ENCODE peak calls at places on chromosome 19, in six cellular contexts. M is H1, I is mesenchymal stem cell, P is H9, G is IMR-90, X is trophoblast cell. O is an unnamed sample.

GRCh38 chr19:34145741-34146202 is 26.5 kb upstream of the LSM14A start:
- DNase-seq in M (peak; percentile 53), I (peak; percentile 55), P (peak; percentile 59), G (peak; percentile 56), X (peak; percentile 50), O (peak; percentile 71)

GRCh38 chr19:27971071-27971470 is 1241.9 kb downstream of the UQCRFS1 start:
- DNase-seq in M (no peak), I (no peak), P (peak; percentile 53), G (no peak), X (peak; percentile 26), O (peak; percentile 73)

GRCh38 chr19:798415-799075 is 1.3 kb downstream of the PTBP1 start:
- DNase-seq in M (no peak), I (no peak), P (no peak), G (no peak), X (no peak), O (no peak)

GRCh38 chr19:49407079-49407478 is 16.2 kb downstream of the PTH2 start:
- DNase-seq in M (no peak), I (no peak), P (no peak), G (no peak), X (no peak), O (no peak)

GRCh38 chr19:32822916-32823746 is 46.4 kb downstream of the SLC7A9 start:
- DNase-seq in M (no peak), I (no peak), P (no peak), G (no peak), X (no peak), O (no peak)

GRCh38 chr19:3457531-3458228 is 22.6 kb downstream of the SMIM24 start:
- DNase-seq in M (no peak), I (peak; percentile 69), P (no peak), G (no peak), X (no peak), O (no peak)

GRCh38 chr19:1046117-1046626 is 6.3 kb downstream of the ABCA7 start:
- DNase-seq in M (no peak), I (no peak), P (peak; percentile 36), G (no peak), X (no peak), O (no peak)

GRCh38 chr19:49497047-49497789 is 984 bp downstream of the RPS11 start:
- DNase-seq in M (no peak), I (peak; percentile 58), P (peak; percentile 54), G (peak; percentile 47), X (peak; percentile 55), O (no peak)

GRCh38 chr19:30564551-30565011 is 192.4 kb downstream of the ZNF536 start:
- DNase-seq in M (no peak), I (no peak), P (peak; percentile 42), G (no peak), X (no peak), O (no peak)

GRCh38 chr19:14381689-14382474 is 638 bp downstream of the ADGRE5 start:
- DNase-seq in M (no peak), I (peak; percentile 71), P (no peak), G (peak; percentile 20), X (peak; percentile 72), O (no peak)

GRCh38 chr19:4467835-4468234 is 4.3 kb upstream of the HDGFL2 start:
- DNase-seq in M (no peak), I (no peak), P (no peak), G (no peak), X (no peak), O (no peak)

DNA sequence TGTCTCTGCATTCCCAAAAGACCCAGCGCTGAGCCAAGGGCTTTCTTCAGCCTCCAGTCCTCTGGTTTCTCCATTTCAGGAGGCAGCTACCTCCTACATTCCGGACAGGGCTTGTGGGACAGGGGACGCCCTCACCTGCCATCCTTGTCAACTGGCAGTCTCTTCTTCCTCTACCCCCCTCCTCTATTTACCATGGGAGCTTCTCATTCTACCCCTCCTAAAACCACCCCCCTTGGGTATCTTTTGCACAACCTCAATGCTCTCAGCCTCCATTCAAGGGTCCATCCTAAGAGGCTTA is 43.8 kb downstream of the ZNF93 start:
- DNase-seq in M (no peak), I (no peak), P (no peak), G (no peak), X (no peak), O (no peak)
- H3K9me3 ChIP-seq in M (peaks cover 8% of the 10 kb centered on the region), I (peaks cover 99% of the 10 kb centered on the region), P (no peaks in the 10 kb centered on the region), G (peaks cover 27% of the 10 kb centered on the region), X (peaks cover 3% of the 10 kb centered on the region), O (peaks cover 4% of the 10 kb centered on the region)

DNA sequence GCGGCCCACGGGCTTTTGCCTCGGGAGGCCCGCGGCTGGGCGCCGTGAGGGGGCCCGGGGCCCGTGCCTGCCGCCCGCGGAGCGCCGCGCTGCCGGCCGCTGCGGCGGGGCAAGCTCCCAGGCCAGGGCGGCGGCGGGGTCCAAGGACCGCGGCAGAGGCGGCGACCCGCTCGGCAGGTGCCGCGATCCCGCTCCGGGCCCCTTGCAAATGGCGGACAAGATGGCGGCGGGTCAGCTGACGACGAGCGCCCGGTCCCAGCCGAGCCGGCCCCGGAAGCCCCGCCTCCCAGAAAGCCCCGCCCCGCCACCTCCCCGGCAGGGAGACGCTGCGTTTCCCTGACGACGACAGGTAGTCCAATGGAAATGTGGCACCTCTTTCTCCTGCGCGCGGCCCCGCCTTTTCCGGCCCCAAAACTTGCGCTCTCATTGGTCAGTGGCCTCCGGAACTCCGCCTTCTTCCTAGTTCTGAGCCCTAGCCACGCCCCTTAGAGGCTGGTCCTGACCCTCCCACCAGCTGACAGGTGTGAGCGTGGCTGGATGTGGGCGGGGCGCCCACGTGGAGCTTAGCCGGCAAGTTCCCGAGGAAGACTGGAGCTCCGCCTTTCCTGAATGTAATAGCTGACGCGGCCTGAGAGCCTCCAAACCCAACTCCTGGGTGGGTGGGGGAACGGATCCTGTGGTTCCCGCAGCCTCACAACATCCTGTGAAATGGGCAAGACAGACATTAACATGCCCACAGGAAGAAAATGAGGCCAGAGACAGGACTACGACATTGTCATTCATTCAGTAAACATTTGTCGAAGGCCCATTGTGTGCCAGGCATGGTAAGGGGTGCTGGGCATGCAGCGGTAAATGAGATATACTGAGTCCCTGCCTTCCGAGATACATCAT is at the start of gene AP3D1:
- DNase-seq in M (peak; percentile 99), I (peak; percentile 100), P (peak; percentile 100), G (peak; percentile 100), X (peak; percentile 100), O (peak; percentile 100)
- H3K23ac ChIP-seq in M (no peak within 1 kb of the TSS), I (peak within 1 kb of the TSS; percentile 92), P (no peak within 1 kb of the TSS), G (peak within 1 kb of the TSS; percentile 94), X (no peak within 1 kb of the TSS), O (peak within 1 kb of the TSS; percentile 93)

DNA sequence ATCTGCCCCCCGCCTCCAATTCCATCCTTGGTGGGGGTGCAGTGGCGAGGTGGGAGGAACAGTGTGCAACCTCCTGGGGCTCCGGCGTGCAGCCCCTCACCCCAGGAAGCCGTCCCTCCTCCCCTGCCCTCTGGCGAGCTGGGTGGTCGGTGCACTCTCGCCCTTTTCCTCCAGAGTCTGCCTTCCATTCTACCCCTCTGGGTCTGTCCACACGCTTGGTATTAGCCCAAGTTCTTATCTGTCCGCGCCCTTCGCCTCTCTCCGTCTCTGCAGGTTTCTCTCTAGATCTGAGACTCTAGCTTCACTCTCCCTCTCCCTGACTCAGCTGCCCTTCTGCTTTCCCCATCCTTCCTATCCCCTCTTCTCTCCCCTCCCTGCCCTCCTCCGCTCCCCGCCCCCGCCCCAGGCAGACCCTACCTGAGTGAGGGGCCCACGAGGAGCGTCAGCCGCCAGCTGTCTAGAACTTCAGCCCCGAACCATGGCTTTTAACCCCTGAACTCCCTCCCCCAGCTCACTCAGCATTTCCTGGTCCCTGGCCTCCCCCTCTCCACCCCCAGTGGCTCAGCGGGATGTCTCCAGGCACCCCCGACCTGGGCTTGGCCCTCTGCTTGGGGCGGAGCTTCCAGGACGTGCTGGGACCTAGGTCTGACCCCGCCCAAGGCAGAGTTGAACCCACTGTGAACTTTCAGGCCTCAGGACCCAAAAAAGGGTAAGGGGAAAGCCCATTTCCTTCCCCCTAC is 499 bp upstream of the KLK13 start:
- DNase-seq in M (peak; percentile 68), I (no peak), P (peak; percentile 28), G (no peak), X (no peak), O (no peak)
- H3K14ac ChIP-seq in M (no peak overlapping the region), I (no peak overlapping the region), P (no peak overlapping the region), G (no peak overlapping the region), X (no peak overlapping the region), O (no peak overlapping the region)

GRCh38 chr19:24040621-24041020 is 46.4 kb upstream of the ZNF254 start:
- DNase-seq in M (no peak), I (peak; percentile 53), P (no peak), G (no peak), X (no peak), O (no peak)
- H3K9me3 ChIP-seq in M (no peaks in the 10 kb centered on the region), I (no peaks in the 10 kb centered on the region), P (no peaks in the 10 kb centered on the region), G (no peaks in the 10 kb centered on the region), X (no peaks in the 10 kb centered on the region), O (peaks cover 65% of the 10 kb centered on the region)

DNA sequence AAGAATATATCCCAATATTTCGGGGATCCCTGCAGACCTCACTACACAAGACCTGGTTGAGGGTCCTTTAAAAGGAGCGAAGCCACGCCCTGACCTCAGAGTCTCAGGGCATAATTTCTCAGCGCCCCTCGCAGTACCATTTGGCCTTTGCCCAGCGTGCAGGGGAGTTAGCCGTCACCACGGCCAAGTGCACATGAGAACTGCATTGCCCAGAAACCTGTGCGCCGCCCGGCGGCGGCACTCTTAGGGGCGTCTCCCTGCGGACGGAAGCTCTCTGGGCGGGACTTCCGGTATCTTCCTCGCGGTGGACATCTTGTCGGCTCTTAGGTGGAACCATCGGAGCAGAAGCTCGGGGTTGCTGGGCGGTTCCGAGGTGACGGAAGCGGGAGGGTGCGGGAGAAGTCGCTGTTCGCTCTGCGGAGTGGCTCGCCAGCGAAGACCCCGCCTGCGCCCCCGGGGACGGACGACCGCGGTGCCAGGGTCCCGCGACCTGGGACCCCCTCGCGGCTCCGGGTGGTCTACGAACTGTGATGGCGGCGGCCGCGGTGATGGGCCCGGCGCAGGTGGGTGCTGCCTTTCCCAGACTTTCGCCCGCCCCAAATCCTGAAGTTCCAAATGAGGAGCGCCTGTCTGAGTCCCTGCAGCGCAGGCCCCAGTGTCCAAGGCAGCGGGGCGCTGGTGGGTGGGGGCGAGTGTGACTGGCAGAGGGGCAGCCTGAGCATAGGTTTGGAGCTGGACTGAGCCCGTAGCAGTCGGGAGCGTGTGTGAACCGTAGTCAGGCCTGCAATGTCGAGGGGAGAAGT is at the start of gene ZNF134:
- DNase-seq in M (peak; percentile 90), I (peak; percentile 92), P (peak; percentile 94), G (peak; percentile 87), X (peak; percentile 92), O (peak; percentile 77)
- H3K23ac ChIP-seq in M (no peak within 1 kb of the TSS), I (no peak within 1 kb of the TSS), P (no peak within 1 kb of the TSS), G (peak within 1 kb of the TSS; percentile 99), X (no peak within 1 kb of the TSS), O (peak within 1 kb of the TSS; percentile 89)

O was measured in neuronal stem cell.